ENCODE peak calls at places on chromosomes 5 and 9, in nine cellular contexts. M, T, J, B, U, S, I, H and A are unnamed samples. For H3K4me1, the result is how much of the 10 kb centered on the place peaks cover.

GRCh38 chr5:125336401-125336800 is 590.0 kb upstream of the ZNF608 start:
- DNase-seq in I (no peak), T (no peak), H (no peak), B (no peak), J (no peak), S (no peak), U (peak), M (no peak), A (no peak)

GRCh38 chr9:73548201-73548600 is 396.5 kb downstream of the ANXA1 start:
- DNase-seq in J (no peak), U (no peak), M (peak), T (no peak), S (no peak), I (no peak), B (no peak), H (no peak), A (no peak)

GRCh38 chr9:95457769-95458168 is 59.0 kb downstream of the PTCH1 start:
- DNase-seq in T (no peak), U (no peak), H (no peak), M (peak), B (no peak), S (no peak), I (peak), J (no peak), A (no peak)

GRCh38 chr9:81512641-81513040 is 176.7 kb downstream of the TLE1 start:
- DNase-seq in S (no peak), I (no peak), U (no peak), B (no peak), M (no peak), T (no peak), H (no peak), J (no peak), A (no peak)

GRCh38 chr5:36392818-36393217 is 91.1 kb upstream of the RANBP3L start:
- DNase-seq in J (no peak), B (no peak), U (peak), I (no peak), T (no peak), S (no peak), M (no peak), H (peak), A (peak)

GRCh38 chr5:96871686-96872085 is 4.6 kb upstream of the ERAP2 start:
- DNase-seq in B (no peak), I (no peak), H (no peak), T (no peak), J (no peak), U (no peak), S (no peak), M (no peak), A (no peak)

GRCh38 chr9:88746744-88747398 is 211.9 kb downstream of the NXNL2 start:
- DNase-seq in I (no peak), B (no peak), J (peak), U (peak), S (peak), M (peak), H (no peak), T (no peak), A (no peak)

GRCh38 chr9:99677281-99677680 is 144.4 kb upstream of the NR4A3 start:
- DNase-seq in U (peak), S (no peak), B (no peak), H (no peak), I (no peak), J (no peak), M (no peak), T (no peak), A (peak)

GRCh38 chr5:151953833-151954232 is 29.2 kb upstream of the GLRA1 start:
- DNase-seq in U (no peak), S (no peak), J (no peak), M (no peak), I (no peak), H (no peak), T (no peak), B (no peak), A (no peak)

GRCh38 chr5:36305571-36306326 is 4.0 kb upstream of the RANBP3L start:
- DNase-seq in B (peak), I (peak), T (peak), S (peak), U (peak), H (peak), M (no peak), J (peak), A (peak)

GRCh38 chr5:82164957-82165698 is 113.0 kb downstream of the RPS23 start:
- DNase-seq in U (peak), I (peak), T (no peak), H (no peak), B (no peak), J (peak), S (no peak), M (peak), A (peak)

GRCh38 chr5:98769006-98769255 is 4.5 kb upstream of the RGMB start:
- DNase-seq in H (peak), U (no peak), I (peak), M (peak), S (peak), T (no peak), B (no peak), J (no peak), A (peak)

GRCh38 chr9:129763235-129763917 is 10.5 kb upstream of the PTGES start:
- DNase-seq in J (no peak), I (no peak), H (no peak), S (no peak), M (no peak), U (peak), T (no peak), B (no peak), A (no peak)

GRCh38 chr9:35972093-35972492 is 14.1 kb upstream of the OR2S2 start:
- DNase-seq in J (peak), M (peak), S (no peak), T (no peak), I (no peak), U (no peak), H (no peak), B (no peak), A (no peak)

GRCh38 chr9:27193886-27194285 is 84.9 kb downstream of the TEK start:
- DNase-seq in H (no peak), U (no peak), S (no peak), I (no peak), B (no peak), J (no peak), T (no peak), M (no peak), A (no peak)

GRCh38 chr5:101393795-101394450 is 490.8 kb upstream of the ST8SIA4 start:
- DNase-seq in M (no peak), S (no peak), T (no peak), J (no peak), H (no peak), B (no peak), U (peak), I (no peak), A (no peak)

GRCh38 chr5:155027993-155028629 is 14.6 kb downstream of the KIF4B start:
- DNase-seq in S (no peak), I (no peak), H (no peak), M (peak), J (peak), B (peak), T (peak), U (no peak), A (peak)

GRCh38 chr9:92350129-92350739 is 24.5 kb downstream of the CENPP start:
- DNase-seq in H (no peak), I (peak), M (no peak), J (no peak), T (no peak), B (no peak), U (peak), S (no peak), A (no peak)

GRCh38 chr9:136661641-136662325 is 933 bp upstream of the EGFL7 start:
- DNase-seq in I (no peak), T (no peak), M (no peak), J (no peak), H (no peak), S (no peak), U (no peak), B (no peak), A (no peak)
- H3K4me1 ChIP-seq in I (under half), T (under half), M (under half), J (under half), H (under half), S (under half), U (under half), B (under half), A (under half)

DNA sequence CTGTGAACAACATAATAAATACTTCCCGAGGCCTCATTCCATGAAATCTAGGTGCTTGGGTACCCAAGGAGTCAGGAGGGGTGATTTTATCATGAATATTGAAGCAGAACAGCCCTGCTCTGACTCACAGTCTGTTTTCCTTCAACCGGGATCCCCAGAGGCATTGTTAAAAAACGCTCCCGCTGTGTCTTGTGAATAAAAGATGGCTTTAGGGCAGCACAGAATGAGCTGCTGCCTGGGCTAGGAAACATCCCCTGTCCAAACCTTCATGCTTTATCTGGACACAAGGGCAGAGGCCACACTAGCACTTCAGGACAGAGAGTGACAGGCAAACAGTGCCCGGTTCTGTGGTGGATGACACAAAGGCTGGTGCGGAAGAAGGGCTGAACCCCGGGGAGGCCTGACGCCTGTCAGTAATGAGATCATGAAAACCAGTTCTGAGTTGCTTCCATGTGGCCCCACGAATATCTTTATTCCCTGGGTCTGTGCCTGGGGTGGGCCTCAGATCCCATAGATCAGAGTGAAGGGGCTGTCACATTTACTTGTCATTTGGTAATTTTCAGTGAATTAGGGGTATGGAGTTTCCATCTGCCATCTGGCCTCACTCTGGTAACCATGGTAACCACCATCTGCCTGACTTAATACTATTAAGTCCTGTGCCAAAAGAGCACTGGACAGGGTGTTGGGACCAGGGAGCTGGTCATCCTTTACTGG is 2.6 kb downstream of the IGFBPL1 start:
- DNase-seq in T (no peak), J (peak), S (no peak), H (peak), I (no peak), B (no peak), M (peak), U (no peak), A (no peak)
- TF ChIP-seq EZH2phosphoT487 in T (no peak), J (no peak), S (no peak), H (no peak), I (no peak), B (no peak), M (no peak), U (no peak), A (no peak)

GRCh38 chr9:94169978-94170377 is 85.7 kb downstream of the PTPDC1 start:
- DNase-seq in I (no peak), M (no peak), S (no peak), B (no peak), U (no peak), T (no peak), J (no peak), H (no peak), A (no peak)

GRCh38 chr9:94175669-94176068 is 83.4 kb upstream of the ZNF169 start:
- DNase-seq in M (no peak), J (no peak), U (no peak), T (no peak), B (no peak), H (no peak), I (no peak), S (no peak), A (no peak)

GRCh38 chr9:94174164-94174563 is 84.9 kb upstream of the ZNF169 start:
- DNase-seq in T (no peak), I (no peak), J (no peak), U (no peak), S (no peak), M (no peak), H (no peak), B (no peak), A (no peak)

GRCh38 chr9:94176582-94176981 is 82.5 kb upstream of the ZNF169 start:
- DNase-seq in T (no peak), U (no peak), B (no peak), I (no peak), J (no peak), M (no peak), H (no peak), S (no peak), A (no peak)

GRCh38 chr9:94173632-94174031 is 85.5 kb upstream of the ZNF169 start:
- DNase-seq in J (no peak), H (no peak), U (no peak), T (no peak), S (no peak), I (no peak), M (no peak), B (no peak), A (no peak)
- H3K4me1 ChIP-seq in J (under half), H (under half), U (half or more), T (under half), S (under half), I (under half), M (under half), B (half or more), A (under half)

GRCh38 chr5:133890776-133891280 is 77.6 kb downstream of the C5orf15 start:
- DNase-seq in J (no peak), T (no peak), S (no peak), U (no peak), B (no peak), M (no peak), H (no peak), I (no peak), A (no peak)

GRCh38 chr5:133888625-133888991 is 79.8 kb downstream of the C5orf15 start:
- DNase-seq in B (no peak), I (no peak), M (no peak), S (no peak), H (no peak), T (no peak), J (no peak), U (no peak), A (no peak)

GRCh38 chr5:133889271-133889905 is 79.0 kb downstream of the C5orf15 start:
- DNase-seq in M (no peak), J (no peak), I (no peak), H (no peak), S (no peak), U (no peak), T (no peak), B (no peak), A (no peak)

GRCh38 chr5:133891390-133891789 is 77.0 kb downstream of the C5orf15 start:
- DNase-seq in S (no peak), T (no peak), U (no peak), B (no peak), M (no peak), H (no peak), I (no peak), J (no peak), A (no peak)

DNA sequence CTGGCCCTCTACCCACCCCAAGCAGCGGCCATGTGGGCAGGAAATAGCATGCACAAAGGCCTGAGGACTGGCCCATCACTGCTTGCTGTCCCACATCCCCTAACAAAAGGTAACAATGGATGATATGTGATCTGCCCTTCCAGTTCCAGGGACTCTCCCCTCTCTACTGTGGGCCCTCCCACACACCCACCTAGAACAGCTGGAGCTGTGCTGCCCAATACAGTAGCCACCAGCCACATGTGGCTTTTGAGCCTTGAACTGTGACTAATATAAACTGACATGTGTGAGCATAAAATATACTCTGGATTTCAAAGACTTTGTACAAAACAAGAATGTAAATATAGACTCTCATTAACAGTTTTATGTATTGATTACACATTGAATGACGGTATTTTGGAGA is 78.1 kb downstream of the C5orf15 start:
- DNase-seq in J (no peak), B (no peak), T (no peak), U (no peak), M (no peak), H (no peak), I (no peak), S (no peak), A (no peak)
- TF ChIP-seq EZH2phosphoT487 in J (no peak), B (no peak), T (no peak), U (no peak), M (no peak), H (no peak), I (no peak), S (no peak), A (no peak)

GRCh38 chr9:109968332-109968657 is 188.3 kb downstream of the PALM2AKAP2 start:
- DNase-seq in T (no peak), I (no peak), S (peak), M (no peak), H (no peak), U (no peak), B (no peak), J (no peak), A (no peak)

GRCh38 chr9:109969559-109970237 is 189.7 kb downstream of the PALM2AKAP2 start:
- DNase-seq in S (no peak), B (no peak), U (no peak), T (no peak), M (no peak), H (no peak), I (no peak), J (no peak), A (no peak)

GRCh38 chr9:109966643-109967368 is 186.8 kb downstream of the PALM2AKAP2 start:
- DNase-seq in B (peak), T (no peak), M (no peak), U (no peak), S (no peak), H (no peak), I (no peak), J (no peak), A (no peak)

GRCh38 chr9:109967651-109968331 is 187.8 kb downstream of the PALM2AKAP2 start:
- DNase-seq in B (no peak), H (no peak), M (no peak), T (no peak), U (no peak), J (no peak), S (no peak), I (no peak), A (no peak)

DNA sequence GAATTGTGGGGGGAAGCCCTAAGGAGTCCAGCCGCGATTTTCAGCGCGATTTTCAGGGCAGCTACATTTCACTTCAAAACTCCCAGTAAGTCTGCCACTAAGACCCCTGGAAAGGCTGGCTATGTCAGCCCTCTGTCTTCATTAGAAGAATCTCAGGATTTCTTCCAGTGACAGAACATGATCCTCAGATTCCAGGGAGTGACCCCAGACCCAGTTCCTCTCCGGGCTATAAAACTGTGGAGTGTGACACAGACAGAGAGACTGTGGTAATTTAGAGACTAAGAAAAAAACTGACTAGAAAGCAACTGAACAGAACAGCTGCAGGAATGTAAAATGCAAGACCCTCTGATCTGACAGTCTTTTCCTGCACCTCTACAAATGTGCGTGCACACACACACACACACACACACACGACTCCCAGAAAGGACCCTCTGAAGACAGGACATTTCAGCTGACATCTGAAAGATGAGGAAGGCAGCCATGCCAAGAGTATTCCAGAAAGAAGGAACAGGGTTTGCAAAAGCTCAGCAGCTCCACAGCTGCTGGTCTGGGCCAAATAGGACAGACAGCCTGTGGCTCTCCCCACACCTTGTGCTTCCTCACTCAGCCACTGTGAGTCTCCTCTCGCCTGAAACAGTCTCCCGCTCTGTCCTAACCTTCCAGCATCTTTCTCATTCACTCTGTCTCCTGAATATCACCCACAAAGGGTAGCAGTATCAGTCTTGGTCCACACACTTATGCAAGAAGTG is 188.9 kb downstream of the PALM2AKAP2 start:
- DNase-seq in I (peak), U (peak), S (no peak), M (peak), B (peak), H (no peak), J (peak), T (no peak), A (peak)
- H3K4me1 ChIP-seq in I (under half), U (under half), S (under half), M (under half), B (half or more), H (under half), J (under half), T (under half), A (under half)

GRCh38 chr5:74865293-74865798 is 841 bp downstream of the FAM169A start:
- DNase-seq in B (no peak), J (no peak), T (no peak), M (no peak), H (peak), U (no peak), I (peak), S (no peak), A (peak)
- TF ChIP-seq EZH2phosphoT487 in B (no peak), J (no peak), T (no peak), M (no peak), H (no peak), U (no peak), I (no peak), S (no peak), A (no peak)

DNA sequence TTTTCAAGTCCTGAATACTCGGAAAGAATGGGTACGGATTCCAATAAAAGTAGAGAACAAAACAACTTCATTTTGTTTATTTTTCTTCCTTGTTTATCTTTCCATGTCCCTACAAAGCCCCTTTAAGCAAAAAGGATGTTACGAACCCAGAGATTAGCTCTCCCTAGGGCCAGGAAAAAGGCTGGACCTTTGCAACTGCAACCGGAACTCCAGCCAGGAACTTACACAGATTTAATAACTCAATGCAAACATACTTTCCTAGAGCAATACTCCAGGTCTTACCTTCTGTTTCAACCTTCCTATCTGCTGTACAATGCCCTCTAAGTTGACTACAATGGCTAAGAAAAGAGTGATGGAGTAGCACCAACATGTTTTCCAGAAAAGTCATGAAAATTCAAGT is 7.0 kb downstream of the DENND1A start:
- DNase-seq in M (no peak), B (no peak), I (no peak), H (no peak), T (no peak), U (no peak), S (no peak), J (no peak), A (no peak)
- H3K4me1 ChIP-seq in M (under half), B (under half), I (under half), H (under half), T (under half), U (under half), S (under half), J (under half), A (under half)

DNA sequence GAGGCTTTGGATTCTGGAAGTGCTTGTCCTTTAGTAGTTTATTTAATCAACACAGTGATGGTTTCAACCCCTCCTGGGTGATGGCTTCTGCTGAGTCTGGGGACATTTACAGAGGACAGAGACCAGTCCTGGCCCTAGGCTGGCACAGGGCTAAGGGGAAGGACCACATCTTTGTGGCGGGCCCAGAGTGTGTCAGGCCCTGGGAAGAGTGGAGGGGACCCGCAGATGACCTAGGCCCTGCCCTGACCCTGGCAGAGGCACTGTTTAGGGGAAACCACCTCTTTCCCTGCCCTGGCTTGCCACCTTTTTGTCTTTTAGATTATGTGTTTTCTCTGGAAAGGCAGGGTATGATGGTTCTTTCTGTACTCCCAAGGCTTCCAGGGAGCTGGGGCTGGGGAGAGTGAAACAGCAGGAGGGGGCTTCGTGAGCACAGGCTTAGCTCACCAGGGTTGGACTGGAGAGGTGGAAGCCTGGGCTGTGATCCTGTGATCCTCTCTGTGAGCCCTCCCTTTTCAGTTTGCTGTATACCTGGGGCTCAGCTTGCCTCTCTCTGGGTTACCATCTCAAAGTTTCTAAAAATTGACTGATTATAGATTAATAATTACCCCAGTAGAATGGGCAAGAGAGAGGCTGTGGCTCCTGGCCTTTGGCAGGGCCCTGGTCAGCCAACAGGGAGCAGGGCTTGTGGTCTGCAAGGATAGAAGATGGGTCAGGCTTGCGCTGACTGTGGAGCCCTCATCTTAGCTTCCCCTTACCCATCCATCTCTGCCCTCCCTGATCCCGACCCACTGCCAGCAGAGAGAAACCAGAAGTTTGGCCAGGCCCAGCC is 1.8 kb upstream of the SYNPO start:
- DNase-seq in J (no peak), U (no peak), B (no peak), I (no peak), M (no peak), H (no peak), S (no peak), T (no peak), A (no peak)
- TF ChIP-seq EZH2phosphoT487 in J (no peak), U (no peak), B (no peak), I (no peak), M (no peak), H (no peak), S (no peak), T (no peak), A (no peak)